ENCODE peak calls at places on chromosomes 1 and 21, in six cellular contexts. One of them, this sample, is unnamed. For H3K4me1, the result is how much of the 10 kb centered on the place peaks cover.

GRCh38 chr1:88984553-88984945 is 7.9 kb downstream of the KYAT3 start:
- DNase-seq in GM23338: no peak
- DNase-seq in K562: no peak
- DNase-seq in IMR-90: no peak
- DNase-seq in OCI-LY7: no peak
- DNase-seq in GM23248: peak
- DNase-seq in this sample: no peak

GRCh38 chr1:197763307-197763706 is 12.0 kb downstream of the DENND1B start:
- DNase-seq in GM23338: no peak
- DNase-seq in K562: no peak
- DNase-seq in IMR-90: no peak
- DNase-seq in OCI-LY7: no peak
- DNase-seq in GM23248: peak
- DNase-seq in this sample: no peak

GRCh38 chr1:159177273-159177907 is 6.0 kb downstream of the CADM3 start:
- DNase-seq in GM23338: peak
- DNase-seq in K562: peak
- DNase-seq in IMR-90: peak
- DNase-seq in OCI-LY7: peak
- DNase-seq in GM23248: peak
- DNase-seq in this sample: no peak

GRCh38 chr1:156104065-156104810 is 10.3 kb upstream of the LMNA start:
- DNase-seq in GM23338: peak
- DNase-seq in K562: no peak
- DNase-seq in IMR-90: peak
- DNase-seq in OCI-LY7: no peak
- DNase-seq in GM23248: peak
- DNase-seq in this sample: peak

GRCh38 chr1:221187174-221187573 is 307.9 kb downstream of the HLX start:
- DNase-seq in GM23338: no peak
- DNase-seq in K562: no peak
- DNase-seq in IMR-90: peak
- DNase-seq in OCI-LY7: no peak
- DNase-seq in GM23248: no peak
- DNase-seq in this sample: no peak

GRCh38 chr1:159421821-159422220 is 10.2 kb upstream of the OR10J4 start:
- DNase-seq in GM23338: peak
- DNase-seq in K562: no peak
- DNase-seq in IMR-90: no peak
- DNase-seq in OCI-LY7: no peak
- DNase-seq in GM23248: no peak
- DNase-seq in this sample: no peak

GRCh38 chr21:29072873-29073221 is 601 bp downstream of the CCT8 start:
- DNase-seq in GM23338: peak
- DNase-seq in K562: no peak
- DNase-seq in IMR-90: peak
- DNase-seq in OCI-LY7: peak
- DNase-seq in GM23248: peak
- DNase-seq in this sample: no peak

GRCh38 chr1:212689758-212690540 is 9.7 kb downstream of the BATF3 start:
- DNase-seq in GM23338: peak
- DNase-seq in K562: no peak
- DNase-seq in IMR-90: no peak
- DNase-seq in OCI-LY7: no peak
- DNase-seq in GM23248: no peak
- DNase-seq in this sample: no peak

GRCh38 chr1:18681423-18681835 is 50.8 kb downstream of the PAX7 start:
- DNase-seq in GM23338: peak
- DNase-seq in K562: peak
- DNase-seq in IMR-90: peak
- DNase-seq in OCI-LY7: peak
- DNase-seq in GM23248: peak
- DNase-seq in this sample: no peak

GRCh38 chr1:21258331-21259134 is 31.7 kb downstream of the ECE1 start:
- DNase-seq in GM23338: no peak
- DNase-seq in K562: no peak
- DNase-seq in IMR-90: no peak
- DNase-seq in OCI-LY7: no peak
- DNase-seq in GM23248: no peak
- DNase-seq in this sample: no peak

GRCh38 chr1:196309386-196309785 is 298.9 kb downstream of the KCNT2 start:
- DNase-seq in GM23338: peak
- DNase-seq in K562: no peak
- DNase-seq in IMR-90: peak
- DNase-seq in OCI-LY7: peak
- DNase-seq in GM23248: peak
- DNase-seq in this sample: no peak

GRCh38 chr1:239218296-239218695 is 168.1 kb upstream of the CHRM3 start:
- DNase-seq in GM23338: no peak
- DNase-seq in K562: no peak
- DNase-seq in IMR-90: no peak
- DNase-seq in OCI-LY7: no peak
- DNase-seq in GM23248: no peak
- DNase-seq in this sample: no peak

GRCh38 chr1:1079408-1080121 is 5.5 kb upstream of the RNF223 start:
- DNase-seq in GM23338: peak
- DNase-seq in K562: peak
- DNase-seq in IMR-90: peak
- DNase-seq in OCI-LY7: no peak
- DNase-seq in GM23248: peak
- DNase-seq in this sample: peak

GRCh38 chr1:46547481-46548383 is 3.7 kb downstream of the KNCN start:
- DNase-seq in GM23338: peak
- DNase-seq in K562: peak
- DNase-seq in IMR-90: peak
- DNase-seq in OCI-LY7: peak
- DNase-seq in GM23248: peak
- DNase-seq in this sample: peak

GRCh38 chr1:182069028-182069466 is 7.5 kb upstream of the ZNF648 start:
- DNase-seq in GM23338: peak
- DNase-seq in K562: peak
- DNase-seq in IMR-90: peak
- DNase-seq in OCI-LY7: peak
- DNase-seq in GM23248: peak
- DNase-seq in this sample: peak

GRCh38 chr1:147723691-147724323 is 36.6 kb downstream of the GJA5 start:
- DNase-seq in GM23338: peak
- DNase-seq in K562: no peak
- DNase-seq in IMR-90: no peak
- DNase-seq in OCI-LY7: peak
- DNase-seq in GM23248: peak
- DNase-seq in this sample: no peak

GRCh38 chr1:214552174-214552608 is 789 bp upstream of the PTPN14 start:
- DNase-seq in GM23338: peak
- DNase-seq in K562: no peak
- DNase-seq in IMR-90: peak
- DNase-seq in OCI-LY7: no peak
- DNase-seq in GM23248: peak
- DNase-seq in this sample: peak

GRCh38 chr21:17270234-17270633 is 242.6 kb upstream of the CXADR start:
- DNase-seq in GM23338: peak
- DNase-seq in K562: no peak
- DNase-seq in IMR-90: peak
- DNase-seq in OCI-LY7: peak
- DNase-seq in GM23248: peak
- DNase-seq in this sample: peak

GRCh38 chr1:108568589-108568988 is 8.7 kb downstream of the EEIG2 start:
- DNase-seq in GM23338: no peak
- DNase-seq in K562: no peak
- DNase-seq in IMR-90: no peak
- DNase-seq in OCI-LY7: no peak
- DNase-seq in GM23248: no peak
- DNase-seq in this sample: no peak

GRCh38 chr1:29096255-29096896 is 27.3 kb downstream of the TMEM200B start:
- DNase-seq in GM23338: no peak
- DNase-seq in K562: no peak
- DNase-seq in IMR-90: no peak
- DNase-seq in OCI-LY7: no peak
- DNase-seq in GM23248: no peak
- DNase-seq in this sample: no peak

GRCh38 chr1:87203890-87204289 is 124.8 kb upstream of the LMO4 start:
- DNase-seq in GM23338: no peak
- DNase-seq in K562: no peak
- DNase-seq in IMR-90: peak
- DNase-seq in OCI-LY7: no peak
- DNase-seq in GM23248: peak
- DNase-seq in this sample: no peak

GRCh38 chr1:239944666-239945065 is 147.0 kb upstream of the FMN2 start:
- DNase-seq in GM23338: no peak
- DNase-seq in K562: no peak
- DNase-seq in IMR-90: no peak
- DNase-seq in OCI-LY7: no peak
- DNase-seq in GM23248: no peak
- DNase-seq in this sample: no peak

GRCh38 chr21:23811802-23812201 is 1795.5 kb downstream of the MRPL39 start:
- DNase-seq in GM23338: no peak
- DNase-seq in K562: no peak
- DNase-seq in IMR-90: no peak
- DNase-seq in OCI-LY7: no peak
- DNase-seq in GM23248: no peak
- DNase-seq in this sample: no peak

GRCh38 chr1:23166854-23167253 is 1.8 kb downstream of the LUZP1 start:
- DNase-seq in GM23338: no peak
- DNase-seq in K562: no peak
- DNase-seq in IMR-90: no peak
- DNase-seq in OCI-LY7: no peak
- DNase-seq in GM23248: peak
- DNase-seq in this sample: no peak
- H3K4me1 ChIP-seq in GM23338: under half
- H3K4me1 ChIP-seq in K562: under half
- H3K4me1 ChIP-seq in IMR-90: under half
- H3K4me1 ChIP-seq in OCI-LY7: under half
- H3K4me1 ChIP-seq in GM23248: under half
- H3K4me1 ChIP-seq in this sample: under half

DNA sequence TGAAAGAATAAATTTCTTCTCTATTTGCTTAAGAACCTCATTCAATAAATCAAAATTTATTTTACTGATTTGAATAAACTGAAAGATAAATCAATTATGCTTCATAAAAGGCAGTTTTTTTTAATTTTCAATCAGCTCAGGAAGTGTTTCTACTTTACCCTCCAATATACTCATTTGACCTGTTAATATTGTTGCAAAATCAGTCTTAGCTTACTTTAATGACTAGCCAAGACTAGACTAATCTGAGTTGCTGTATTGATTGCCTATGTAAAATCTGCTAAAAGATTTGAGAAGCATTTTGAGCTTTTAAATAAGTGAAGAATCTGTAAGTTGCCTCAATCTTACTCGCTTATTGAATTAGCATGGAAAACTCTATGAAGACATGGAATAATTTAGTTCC is 179.1 kb upstream of the LYPLAL1 start:
- DNase-seq in GM23338: no peak
- DNase-seq in K562: no peak
- DNase-seq in IMR-90: no peak
- DNase-seq in OCI-LY7: no peak
- DNase-seq in GM23248: no peak
- DNase-seq in this sample: no peak
- H3K4me2 ChIP-seq in GM23338: no peak
- H3K4me2 ChIP-seq in K562: no peak
- H3K4me2 ChIP-seq in IMR-90: no peak
- H3K4me2 ChIP-seq in OCI-LY7: no peak
- H3K4me2 ChIP-seq in GM23248: no peak
- H3K4me2 ChIP-seq in this sample: no peak

GRCh38 chr1:246108278-246108925 is 398.7 kb downstream of the SMYD3 start:
- DNase-seq in GM23338: no peak
- DNase-seq in K562: no peak
- DNase-seq in IMR-90: no peak
- DNase-seq in OCI-LY7: no peak
- DNase-seq in GM23248: no peak
- DNase-seq in this sample: no peak
- H3K4me1 ChIP-seq in GM23338: under half
- H3K4me1 ChIP-seq in K562: under half
- H3K4me1 ChIP-seq in IMR-90: under half
- H3K4me1 ChIP-seq in OCI-LY7: under half
- H3K4me1 ChIP-seq in GM23248: under half
- H3K4me1 ChIP-seq in this sample: under half

GRCh38 chr1:209040351-209040750 is 543.2 kb upstream of the CAMK1G start:
- DNase-seq in GM23338: no peak
- DNase-seq in K562: no peak
- DNase-seq in IMR-90: no peak
- DNase-seq in OCI-LY7: no peak
- DNase-seq in GM23248: peak
- DNase-seq in this sample: no peak
- H3K4me2 ChIP-seq in GM23338: no peak
- H3K4me2 ChIP-seq in K562: no peak
- H3K4me2 ChIP-seq in IMR-90: no peak
- H3K4me2 ChIP-seq in OCI-LY7: no peak
- H3K4me2 ChIP-seq in GM23248: no peak
- H3K4me2 ChIP-seq in this sample: no peak

GRCh38 chr1:233909195-233909594 is 4.7 kb downstream of the SLC35F3 start:
- DNase-seq in GM23338: no peak
- DNase-seq in K562: no peak
- DNase-seq in IMR-90: no peak
- DNase-seq in OCI-LY7: no peak
- DNase-seq in GM23248: no peak
- DNase-seq in this sample: peak

GRCh38 chr1:233905416-233906051 is 1.1 kb downstream of the SLC35F3 start:
- DNase-seq in GM23338: peak
- DNase-seq in K562: no peak
- DNase-seq in IMR-90: no peak
- DNase-seq in OCI-LY7: no peak
- DNase-seq in GM23248: no peak
- DNase-seq in this sample: no peak

GRCh38 chr1:233907139-233907538 is 2.7 kb downstream of the SLC35F3 start:
- DNase-seq in GM23338: no peak
- DNase-seq in K562: no peak
- DNase-seq in IMR-90: no peak
- DNase-seq in OCI-LY7: no peak
- DNase-seq in GM23248: no peak
- DNase-seq in this sample: peak

GRCh38 chr1:233904979-233905415 is 521 bp downstream of the SLC35F3 start:
- DNase-seq in GM23338: no peak
- DNase-seq in K562: no peak
- DNase-seq in IMR-90: no peak
- DNase-seq in OCI-LY7: no peak
- DNase-seq in GM23248: peak
- DNase-seq in this sample: peak

GRCh38 chr1:233908092-233908491 is 3.6 kb downstream of the SLC35F3 start:
- DNase-seq in GM23338: no peak
- DNase-seq in K562: no peak
- DNase-seq in IMR-90: no peak
- DNase-seq in OCI-LY7: no peak
- DNase-seq in GM23248: no peak
- DNase-seq in this sample: no peak
- H3K4me1 ChIP-seq in GM23338: under half
- H3K4me1 ChIP-seq in K562: under half
- H3K4me1 ChIP-seq in IMR-90: under half
- H3K4me1 ChIP-seq in OCI-LY7: under half
- H3K4me1 ChIP-seq in GM23248: under half
- H3K4me1 ChIP-seq in this sample: under half

DNA sequence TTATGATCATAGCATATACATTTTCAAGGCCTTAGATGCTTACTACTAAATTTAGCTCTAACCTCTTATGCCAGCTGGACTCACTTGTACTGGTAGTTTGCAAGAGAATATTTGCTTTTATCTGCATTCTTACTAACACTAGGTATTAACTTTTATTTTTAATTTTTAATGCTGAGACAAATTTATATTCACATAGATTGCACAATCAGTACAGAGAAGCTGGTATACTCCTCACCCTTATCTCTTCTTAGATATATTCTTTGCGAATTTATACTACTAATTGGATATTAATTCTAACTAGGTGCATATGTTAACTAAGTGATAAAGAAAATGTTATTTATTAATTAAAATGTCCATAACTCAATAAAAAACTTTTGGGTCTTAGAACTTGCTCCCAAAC is 561.8 kb upstream of the PRMT6 start:
- DNase-seq in GM23338: no peak
- DNase-seq in K562: no peak
- DNase-seq in IMR-90: no peak
- DNase-seq in OCI-LY7: no peak
- DNase-seq in GM23248: no peak
- DNase-seq in this sample: no peak
- H3K4me2 ChIP-seq in GM23338: no peak
- H3K4me2 ChIP-seq in K562: no peak
- H3K4me2 ChIP-seq in IMR-90: no peak
- H3K4me2 ChIP-seq in OCI-LY7: no peak
- H3K4me2 ChIP-seq in GM23248: no peak
- H3K4me2 ChIP-seq in this sample: no peak